ENCODE peak calls at places on chromosomes 2 and 18, in six cellular contexts. One of them, this sample, is unnamed.

GRCh38 chr18:79817607-79817998 is 19.9 kb downstream of the KCNG2 start:
- ATAC-seq in GM12878: no peak
- ATAC-seq in K562: no peak
- ATAC-seq in upper lobe of left lung: no peak
- ATAC-seq in A549: no peak
- ATAC-seq in HepG2: no peak
- ATAC-seq in this sample: no peak

GRCh38 chr2:201955702-201956141 is 77.9 kb upstream of the FZD7 start:
- ATAC-seq in upper lobe of left lung: peak; percentile 84
- ATAC-seq in GM12878: no peak
- ATAC-seq in K562: no peak
- ATAC-seq in A549: peak; percentile 45
- ATAC-seq in HepG2: no peak
- ATAC-seq in this sample: peak; percentile 82

GRCh38 chr2:199463708-199464613 is 6.2 kb upstream of the SATB2 start:
- ATAC-seq in A549: no peak
- ATAC-seq in HepG2: no peak
- ATAC-seq in K562: no peak
- ATAC-seq in upper lobe of left lung: no peak
- ATAC-seq in GM12878: no peak
- ATAC-seq in this sample: no peak

GRCh38 chr2:144449028-144449406 is 70.9 kb downstream of the ZEB2 start:
- ATAC-seq in A549: no peak
- ATAC-seq in GM12878: peak; percentile 78
- ATAC-seq in HepG2: peak; percentile 84
- ATAC-seq in K562: peak; percentile 26
- ATAC-seq in upper lobe of left lung: peak; percentile 30
- ATAC-seq in this sample: peak; percentile 28

GRCh38 chr2:54551123-54551756 is 95.1 kb downstream of the SPTBN1 start:
- ATAC-seq in upper lobe of left lung: no peak
- ATAC-seq in K562: no peak
- ATAC-seq in A549: no peak
- ATAC-seq in GM12878: peak; percentile 58
- ATAC-seq in HepG2: peak; percentile 12
- ATAC-seq in this sample: no peak

GRCh38 chr18:69957071-69957620 is 9.5 kb upstream of the CD226 start:
- ATAC-seq in HepG2: no peak
- ATAC-seq in A549: no peak
- ATAC-seq in upper lobe of left lung: no peak
- ATAC-seq in GM12878: no peak
- ATAC-seq in K562: no peak
- ATAC-seq in this sample: no peak

GRCh38 chr2:60437080-60437765 is 116.2 kb downstream of the BCL11A start:
- ATAC-seq in upper lobe of left lung: no peak
- ATAC-seq in GM12878: no peak
- ATAC-seq in A549: no peak
- ATAC-seq in K562: no peak
- ATAC-seq in HepG2: no peak
- ATAC-seq in this sample: no peak

GRCh38 chr2:36710858-36711520 is 14.5 kb downstream of the VIT start:
- ATAC-seq in GM12878: no peak
- ATAC-seq in HepG2: no peak
- ATAC-seq in upper lobe of left lung: no peak
- ATAC-seq in A549: no peak
- ATAC-seq in K562: no peak
- ATAC-seq in this sample: no peak

GRCh38 chr2:33344230-33344629 is 132.2 kb upstream of the RASGRP3 start:
- ATAC-seq in upper lobe of left lung: no peak
- ATAC-seq in HepG2: no peak
- ATAC-seq in GM12878: no peak
- ATAC-seq in A549: no peak
- ATAC-seq in K562: no peak
- ATAC-seq in this sample: no peak

GRCh38 chr18:79424008-79424565 is 28.4 kb downstream of the NFATC1 start:
- ATAC-seq in K562: peak; percentile 70
- ATAC-seq in GM12878: no peak
- ATAC-seq in upper lobe of left lung: peak; percentile 74
- ATAC-seq in A549: no peak
- ATAC-seq in HepG2: no peak
- ATAC-seq in this sample: peak; percentile 63

GRCh38 chr2:136116111-136116812 is 1.7 kb downstream of the CXCR4 start:
- ATAC-seq in K562: peak; percentile 24
- ATAC-seq in upper lobe of left lung: peak; percentile 53
- ATAC-seq in HepG2: no peak
- ATAC-seq in A549: peak; percentile 11
- ATAC-seq in GM12878: peak; percentile 32
- ATAC-seq in this sample: no peak

GRCh38 chr18:49111191-49111988 is 160.6 kb upstream of the SMAD7 start:
- ATAC-seq in HepG2: no peak
- ATAC-seq in K562: peak; percentile 50
- ATAC-seq in GM12878: no peak
- ATAC-seq in upper lobe of left lung: no peak
- ATAC-seq in A549: no peak
- ATAC-seq in this sample: no peak

GRCh38 chr2:101821059-101821805 is 123.7 kb downstream of the MAP4K4 start:
- ATAC-seq in upper lobe of left lung: no peak
- ATAC-seq in GM12878: no peak
- ATAC-seq in A549: no peak
- ATAC-seq in K562: no peak
- ATAC-seq in HepG2: no peak
- ATAC-seq in this sample: no peak
- H3K4me3 ChIP-seq in upper lobe of left lung: no peak overlapping the region
- H3K4me3 ChIP-seq in GM12878: no peak overlapping the region
- H3K4me3 ChIP-seq in A549: no peak overlapping the region
- H3K4me3 ChIP-seq in K562: no peak overlapping the region
- H3K4me3 ChIP-seq in HepG2: no peak overlapping the region
- H3K4me3 ChIP-seq in this sample: no peak overlapping the region

GRCh38 chr18:51165296-51165695 is 32.2 kb downstream of the MEX3C start:
- ATAC-seq in HepG2: peak; percentile 23
- ATAC-seq in upper lobe of left lung: no peak
- ATAC-seq in GM12878: no peak
- ATAC-seq in K562: no peak
- ATAC-seq in A549: no peak
- ATAC-seq in this sample: no peak

GRCh38 chr18:51160646-51161045 is 36.8 kb downstream of the MEX3C start:
- ATAC-seq in A549: no peak
- ATAC-seq in GM12878: no peak
- ATAC-seq in upper lobe of left lung: no peak
- ATAC-seq in K562: no peak
- ATAC-seq in HepG2: no peak
- ATAC-seq in this sample: no peak

GRCh38 chr18:51162617-51163016 is 34.9 kb downstream of the MEX3C start:
- ATAC-seq in HepG2: no peak
- ATAC-seq in upper lobe of left lung: no peak
- ATAC-seq in K562: no peak
- ATAC-seq in A549: no peak
- ATAC-seq in GM12878: peak; percentile 38
- ATAC-seq in this sample: no peak

GRCh38 chr18:51164327-51165290 is 32.9 kb downstream of the MEX3C start:
- ATAC-seq in K562: no peak
- ATAC-seq in HepG2: no peak
- ATAC-seq in A549: no peak
- ATAC-seq in GM12878: no peak
- ATAC-seq in upper lobe of left lung: no peak
- ATAC-seq in this sample: no peak

GRCh38 chr18:51163543-51163942 is 33.9 kb downstream of the MEX3C start:
- ATAC-seq in HepG2: no peak
- ATAC-seq in A549: no peak
- ATAC-seq in K562: no peak
- ATAC-seq in GM12878: no peak
- ATAC-seq in upper lobe of left lung: no peak
- ATAC-seq in this sample: no peak
- H3K4me1 ChIP-seq in HepG2: no peaks in the 10 kb centered on the region
- H3K4me1 ChIP-seq in A549: no peaks in the 10 kb centered on the region
- H3K4me1 ChIP-seq in K562: no peaks in the 10 kb centered on the region
- H3K4me1 ChIP-seq in GM12878: no peaks in the 10 kb centered on the region
- H3K4me1 ChIP-seq in upper lobe of left lung: no peaks in the 10 kb centered on the region
- H3K4me1 ChIP-seq in this sample: no peaks in the 10 kb centered on the region

DNA sequence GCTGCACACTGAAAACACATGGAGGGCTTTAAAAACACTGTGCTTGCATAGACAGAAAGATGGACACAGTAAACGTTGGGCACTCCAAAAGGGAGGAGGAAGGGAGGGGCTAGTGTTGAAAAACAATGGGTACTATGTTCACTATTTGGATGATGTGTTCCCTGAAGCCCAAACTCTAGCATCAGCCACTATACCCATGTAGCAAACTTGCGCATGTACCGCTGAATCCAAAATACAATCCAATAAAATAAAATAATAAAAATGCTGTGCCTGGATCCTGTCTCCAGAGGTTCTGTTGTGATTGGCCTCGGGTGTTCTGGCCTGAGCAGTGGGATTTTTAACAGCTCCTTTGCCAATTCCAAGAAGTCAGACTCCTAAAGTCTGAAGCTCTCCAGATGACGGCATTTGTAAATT is 166.0 kb downstream of the TMEM182 start:
- ATAC-seq in HepG2: no peak
- ATAC-seq in upper lobe of left lung: no peak
- ATAC-seq in A549: no peak
- ATAC-seq in GM12878: no peak
- ATAC-seq in K562: no peak
- ATAC-seq in this sample: no peak
- TF ChIP-seq EP300 in HepG2: no peak
- TF ChIP-seq EP300 in upper lobe of left lung: no peak
- TF ChIP-seq EP300 in A549: no peak
- TF ChIP-seq EP300 in GM12878: no peak
- TF ChIP-seq EP300 in K562: no peak
- TF ChIP-seq EP300 in this sample: no peak

GRCh38 chr2:232214053-232214452 is 164.5 kb upstream of the ALPP start:
- ATAC-seq in HepG2: no peak
- ATAC-seq in upper lobe of left lung: no peak
- ATAC-seq in GM12878: no peak
- ATAC-seq in A549: no peak
- ATAC-seq in K562: no peak
- ATAC-seq in this sample: no peak
- H3K4me3 ChIP-seq in HepG2: no peak overlapping the region
- H3K4me3 ChIP-seq in upper lobe of left lung: no peak overlapping the region
- H3K4me3 ChIP-seq in GM12878: no peak overlapping the region
- H3K4me3 ChIP-seq in A549: no peak overlapping the region
- H3K4me3 ChIP-seq in K562: no peak overlapping the region
- H3K4me3 ChIP-seq in this sample: no peak overlapping the region

GRCh38 chr2:177397501-177398289 is 5.1 kb downstream of the AGPS start:
- ATAC-seq in A549: peak; percentile 53
- ATAC-seq in K562: no peak
- ATAC-seq in HepG2: peak; percentile 68
- ATAC-seq in GM12878: no peak
- ATAC-seq in upper lobe of left lung: peak; percentile 60
- ATAC-seq in this sample: peak; percentile 69

GRCh38 chr2:177400337-177400923 is 7.9 kb downstream of the AGPS start:
- ATAC-seq in A549: no peak
- ATAC-seq in HepG2: no peak
- ATAC-seq in upper lobe of left lung: no peak
- ATAC-seq in GM12878: peak; percentile 29
- ATAC-seq in K562: no peak
- ATAC-seq in this sample: no peak

GRCh38 chr2:177396630-177397460 is 4.3 kb downstream of the AGPS start:
- ATAC-seq in GM12878: no peak
- ATAC-seq in upper lobe of left lung: no peak
- ATAC-seq in A549: peak; percentile 51
- ATAC-seq in HepG2: peak; percentile 63
- ATAC-seq in K562: no peak
- ATAC-seq in this sample: no peak

GRCh38 chr2:177398290-177398683 is 5.7 kb downstream of the AGPS start:
- ATAC-seq in K562: no peak
- ATAC-seq in A549: no peak
- ATAC-seq in HepG2: peak; percentile 51
- ATAC-seq in GM12878: no peak
- ATAC-seq in upper lobe of left lung: no peak
- ATAC-seq in this sample: no peak

DNA sequence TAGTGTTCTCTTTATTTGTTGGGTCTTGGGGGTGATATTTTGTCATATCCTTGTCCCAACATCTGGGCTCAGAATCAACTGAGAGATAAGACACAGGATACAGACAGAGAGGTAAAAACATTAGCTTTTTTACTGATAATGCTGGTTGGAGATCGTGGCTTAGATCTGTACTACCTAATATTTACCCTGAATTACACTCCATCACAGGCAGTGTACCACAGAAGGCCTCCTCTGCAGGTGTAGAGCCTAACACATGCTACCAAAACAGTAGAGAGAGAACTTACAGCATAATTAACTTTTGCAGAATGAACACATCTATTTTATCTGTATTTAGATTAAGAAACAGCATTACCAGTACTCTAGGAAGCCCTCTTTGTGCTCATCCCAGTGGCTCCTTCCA is 6.8 kb downstream of the AGPS start:
- ATAC-seq in A549: no peak
- ATAC-seq in HepG2: no peak
- ATAC-seq in upper lobe of left lung: no peak
- ATAC-seq in K562: peak; percentile 5
- ATAC-seq in GM12878: peak; percentile 8
- ATAC-seq in this sample: no peak
- H3K4me1 ChIP-seq in A549: peaks cover 73% of the 10 kb centered on the region
- H3K4me1 ChIP-seq in HepG2: peaks cover 99% of the 10 kb centered on the region
- H3K4me1 ChIP-seq in upper lobe of left lung: peaks cover 52% of the 10 kb centered on the region
- H3K4me1 ChIP-seq in K562: no peaks in the 10 kb centered on the region
- H3K4me1 ChIP-seq in GM12878: peaks cover 13% of the 10 kb centered on the region
- H3K4me1 ChIP-seq in this sample: no peaks in the 10 kb centered on the region

GRCh38 chr2:85538507-85539360 is at the start of gene MAT2A:
- ATAC-seq in K562: peak; percentile 73
- ATAC-seq in upper lobe of left lung: peak; percentile 95
- ATAC-seq in GM12878: peak; percentile 81
- ATAC-seq in A549: peak; percentile 75
- ATAC-seq in HepG2: peak; percentile 83
- ATAC-seq in this sample: peak; percentile 89
- TF ChIP-seq EP300 in K562: peak; percentile 70
- TF ChIP-seq EP300 in upper lobe of left lung: no peak
- TF ChIP-seq EP300 in GM12878: no peak
- TF ChIP-seq EP300 in A549: no peak
- TF ChIP-seq EP300 in HepG2: peak; percentile 40
- TF ChIP-seq EP300 in this sample: no peak

DNA sequence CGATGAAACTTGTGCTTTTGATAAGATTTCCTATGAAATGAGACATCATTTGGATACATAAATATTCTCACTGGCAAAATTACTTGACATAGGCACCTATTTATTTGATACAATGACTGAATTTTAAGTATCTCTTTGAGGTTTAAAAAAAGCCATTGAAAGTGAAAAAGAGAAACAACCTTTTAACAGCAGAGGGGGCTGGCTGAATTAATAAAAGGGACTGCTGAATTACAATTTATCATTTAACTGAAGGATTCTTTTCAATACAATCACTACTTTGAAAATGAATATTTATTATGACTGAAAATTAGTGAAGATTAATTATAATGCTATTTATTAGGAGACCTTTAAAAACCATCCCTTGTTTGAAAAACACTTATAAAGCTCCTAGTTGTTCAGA is 335.3 kb downstream of the DLGAP1 start:
- ATAC-seq in K562: no peak
- ATAC-seq in GM12878: no peak
- ATAC-seq in HepG2: no peak
- ATAC-seq in A549: no peak
- ATAC-seq in upper lobe of left lung: no peak
- ATAC-seq in this sample: no peak
- H3K4me3 ChIP-seq in K562: no peak overlapping the region
- H3K4me3 ChIP-seq in GM12878: no peak overlapping the region
- H3K4me3 ChIP-seq in HepG2: no peak overlapping the region
- H3K4me3 ChIP-seq in A549: no peak overlapping the region
- H3K4me3 ChIP-seq in upper lobe of left lung: no peak overlapping the region
- H3K4me3 ChIP-seq in this sample: no peak overlapping the region

This sample was measured in gastroesophageal sphincter.